ENCODE peak calls at places on chromosomes 5 and 9, in four cellular contexts. N is HL-60, X is HFF-Myc, P is RWPE1. M is an unnamed sample.

GRCh38 chr9:35051069-35051967 is 21.1 kb downstream of the VCP start:
- DNase-seq in N (no peak), X (no peak), P (peak; percentile 58), M (no peak)

GRCh38 chr5:65062684-65063083 is 294.0 kb downstream of the CWC27 start:
- DNase-seq in P (peak; percentile 95), X (peak; percentile 31), N (no peak), M (no peak)

GRCh38 chr9:125758986-125759811 is 12.0 kb downstream of the PBX3 start:
- DNase-seq in X (no peak), N (peak; percentile 59), P (no peak), M (peak; percentile 81)

GRCh38 chr9:76898786-76899185 is 7.1 kb downstream of the PRUNE2 start:
- DNase-seq in N (no peak), X (no peak), P (no peak), M (no peak)

GRCh38 chr5:1748271-1748670 is 51.4 kb downstream of the MRPL36 start:
- DNase-seq in P (no peak), X (no peak), N (no peak), M (no peak)

GRCh38 chr5:145903113-145903512 is 30.3 kb upstream of the GRXCR2 start:
- DNase-seq in N (no peak), P (no peak), X (no peak), M (no peak)

GRCh38 chr5:53368516-53368915 is 111.9 kb upstream of the FST start:
- DNase-seq in N (no peak), X (peak; percentile 73), P (no peak), M (no peak)

GRCh38 chr9:25990376-25990775 is 312.1 kb upstream of the TUSC1 start:
- DNase-seq in X (no peak), P (no peak), N (no peak), M (no peak)

GRCh38 chr5:176844706-176845391 is 34.5 kb downstream of the UNC5A start:
- DNase-seq in N (no peak), X (no peak), P (peak; percentile 85), M (no peak)

GRCh38 chr9:105661011-105661410 is 1.2 kb upstream of the TAL2 start:
- DNase-seq in P (no peak), N (no peak), X (no peak), M (no peak)

GRCh38 chr5:154523704-154524103 is 45.7 kb upstream of the HAND1 start:
- DNase-seq in X (no peak), P (peak; percentile 63), N (no peak), M (no peak)

DNA sequence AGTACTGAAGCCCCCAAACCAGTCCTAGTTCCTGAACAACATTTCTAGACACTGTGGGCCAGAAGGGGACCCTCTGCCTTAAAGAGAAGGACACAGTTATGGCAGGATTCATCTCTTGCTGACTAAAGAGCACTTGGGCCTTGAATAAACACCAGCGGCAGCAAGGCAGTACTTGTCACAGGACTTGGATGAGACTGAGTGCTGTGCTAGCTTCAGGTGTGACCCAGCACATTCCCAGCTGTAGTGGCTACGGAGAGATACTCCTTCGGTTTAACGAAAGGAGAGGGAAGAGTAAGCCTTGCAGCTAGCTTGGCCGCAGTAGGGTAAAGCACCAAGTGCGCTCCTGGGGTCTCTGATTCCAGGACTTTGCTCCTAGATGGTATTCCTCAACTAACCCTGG is 10.9 kb upstream of the STX17 start:
- DNase-seq in N (no peak), X (no peak), P (no peak), M (no peak)
- TF ChIP-seq CTCF in N (no peak), X (no peak), P (no peak), M (no peak)

GRCh38 chr5:60888359-60889061 is 44.4 kb upstream of the ELOVL7 start:
- DNase-seq in P (no peak), X (no peak), N (no peak), M (no peak)

GRCh38 chr5:60886158-60886557 is 42.1 kb upstream of the ELOVL7 start:
- DNase-seq in N (no peak), P (no peak), X (no peak), M (no peak)

GRCh38 chr5:60887096-60887495 is 43.0 kb upstream of the ELOVL7 start:
- DNase-seq in P (no peak), X (no peak), N (no peak), M (no peak)

DNA sequence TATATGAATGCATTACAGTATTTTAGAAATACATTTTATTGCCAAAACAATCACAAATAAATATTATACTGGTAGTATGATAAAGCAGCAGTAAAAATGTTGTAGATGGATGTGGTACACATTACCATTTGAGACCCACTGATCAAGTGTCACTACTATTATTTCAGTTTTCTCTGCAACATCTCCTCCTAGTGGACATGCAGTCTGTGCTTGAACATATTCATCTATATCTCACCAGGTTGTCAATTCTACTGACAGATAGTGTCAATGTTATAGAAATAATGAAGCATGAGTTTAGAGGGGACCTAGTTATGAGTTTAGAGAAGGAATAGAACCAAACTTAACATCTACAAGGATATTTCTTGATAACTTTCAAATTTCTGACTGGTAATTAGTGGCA is 39.2 kb upstream of the ELOVL7 start:
- DNase-seq in P (peak; percentile 10), X (no peak), N (no peak), M (no peak)
- TF ChIP-seq CTCF in P (peak; percentile 33), X (no peak), N (no peak), M (no peak)

DNA sequence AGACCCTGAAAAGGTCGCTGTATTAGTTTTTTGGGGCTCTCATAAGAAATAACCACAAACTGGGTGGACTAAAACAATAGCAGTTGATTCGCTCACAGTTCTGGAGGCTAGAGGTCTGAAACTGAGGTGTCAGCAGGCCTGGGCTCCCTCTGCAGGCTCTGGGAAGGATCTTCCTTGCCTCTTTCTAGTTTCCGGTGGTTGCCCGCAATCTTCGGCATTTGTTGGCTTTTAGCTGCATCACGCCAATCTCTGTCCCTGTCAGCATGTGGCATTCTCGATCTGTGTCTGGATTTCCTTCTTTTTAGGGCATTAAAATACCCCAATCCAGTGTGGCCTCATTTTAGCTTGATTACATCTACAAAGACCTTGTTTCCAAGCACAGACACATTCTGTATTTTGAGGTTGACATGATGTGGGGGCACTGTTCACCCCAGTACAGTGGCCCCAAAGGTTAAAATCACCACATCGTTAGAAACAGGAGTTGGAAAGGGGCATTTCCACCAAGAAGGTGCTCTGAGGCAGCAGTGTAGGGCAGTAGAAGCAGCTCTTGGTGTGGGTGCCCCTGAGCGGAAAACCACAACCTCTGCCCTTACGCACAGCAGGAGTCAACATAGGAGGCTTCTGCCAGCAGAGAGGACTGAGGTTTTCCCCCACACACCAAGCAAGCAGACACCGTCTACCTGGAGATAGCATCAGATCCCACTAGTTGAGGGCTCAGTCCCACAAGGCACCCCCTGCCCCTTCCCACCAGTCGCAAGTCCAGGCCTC is 13.5 kb downstream of the ZNF79 start:
- DNase-seq in N (no peak), P (no peak), X (no peak), M (no peak)
- TF ChIP-seq CTCF in N (no peak), P (no peak), X (no peak), M (no peak)

DNA sequence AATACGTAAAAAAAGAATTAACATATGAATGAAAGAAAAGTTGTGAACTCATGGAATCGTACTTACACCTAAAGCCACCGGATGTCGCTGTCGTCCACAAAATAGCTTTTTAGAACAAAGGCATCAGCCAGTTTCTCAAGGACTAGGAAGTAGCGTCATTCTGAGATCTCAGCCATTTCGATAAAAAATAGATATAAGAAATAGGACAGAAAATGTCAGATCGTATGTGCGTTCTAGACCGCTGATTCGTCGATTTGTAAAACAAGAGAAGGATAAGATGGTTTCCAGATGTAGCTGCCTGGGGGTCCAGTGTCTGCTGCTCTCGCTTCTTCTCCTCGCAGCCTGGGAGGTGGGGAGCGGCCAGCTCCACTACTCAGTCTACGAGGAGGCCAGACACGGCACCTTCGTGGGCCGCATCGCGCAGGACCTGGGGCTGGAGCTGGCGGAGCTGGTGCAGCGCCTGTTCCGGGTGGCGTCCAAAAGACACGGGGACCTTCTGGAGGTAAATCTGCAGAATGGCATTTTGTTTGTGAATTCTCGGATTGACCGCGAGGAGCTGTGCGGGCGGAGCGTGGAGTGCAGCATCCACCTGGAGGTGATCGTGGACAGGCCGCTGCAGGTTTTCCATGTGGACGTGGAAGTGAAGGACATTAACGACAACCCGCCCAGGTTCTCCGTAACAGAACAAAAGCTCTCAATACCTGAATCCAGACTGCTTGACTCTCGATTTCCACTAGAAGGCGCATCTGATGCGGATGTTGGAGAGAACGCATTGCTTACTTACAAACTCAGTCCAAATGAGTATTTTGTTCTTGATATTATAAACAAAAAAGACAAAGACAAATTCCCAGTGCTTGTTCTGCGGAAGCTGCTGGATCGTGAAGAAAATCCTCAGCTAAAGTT is at the start of gene PCDHA10:
- DNase-seq in N (no peak), P (no peak), X (no peak), M (no peak)
- TF ChIP-seq CTCF in N (no peak), P (no peak), X (no peak), M (no peak)

GRCh38 chr5:94562327-94562971 is 56.0 kb downstream of the KIAA0825 start:
- DNase-seq in X (no peak), N (no peak), P (peak; percentile 12), M (no peak)

GRCh38 chr5:94564812-94565211 is 53.6 kb downstream of the KIAA0825 start:
- DNase-seq in X (no peak), N (no peak), P (no peak), M (no peak)
- TF ChIP-seq CTCF in X (no peak), N (no peak), P (no peak), M (no peak)

DNA sequence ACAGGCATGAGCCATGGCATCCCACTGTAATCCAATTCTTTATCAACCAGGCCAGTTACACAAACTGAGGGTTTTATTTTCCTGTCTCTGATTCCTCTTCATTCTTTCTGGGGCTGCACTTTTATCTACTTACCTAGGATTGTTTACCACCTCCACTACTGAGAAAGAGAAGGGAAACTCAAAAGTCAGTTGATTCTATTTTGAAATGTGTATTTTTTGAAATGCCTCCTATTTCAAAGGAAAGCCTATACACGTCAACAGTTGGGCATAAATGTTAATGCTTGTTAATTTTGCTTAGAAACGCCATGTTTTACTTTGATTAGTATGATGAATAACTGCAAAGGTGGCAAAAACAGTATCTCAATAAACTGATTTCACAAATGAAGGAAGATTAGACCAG is 92.5 kb downstream of the MLLT3 start:
- DNase-seq in N (no peak), P (no peak), X (no peak), M (no peak)
- TF ChIP-seq CTCF in N (no peak), P (no peak), X (no peak), M (no peak)

GRCh38 chr9:109453210-109453842 is 44.8 kb downstream of the PTPN3 start:
- DNase-seq in N (no peak), X (no peak), P (peak; percentile 95), M (no peak)

GRCh38 chr9:109450346-109450745 is 47.8 kb downstream of the PTPN3 start:
- DNase-seq in P (no peak), N (no peak), X (no peak), M (no peak)

GRCh38 chr9:109449036-109449798 is 48.9 kb downstream of the PTPN3 start:
- DNase-seq in N (no peak), X (no peak), P (peak; percentile 86), M (no peak)

GRCh38 chr9:109452761-109453160 is 45.3 kb downstream of the PTPN3 start:
- DNase-seq in N (no peak), X (no peak), P (peak; percentile 79), M (no peak)

DNA sequence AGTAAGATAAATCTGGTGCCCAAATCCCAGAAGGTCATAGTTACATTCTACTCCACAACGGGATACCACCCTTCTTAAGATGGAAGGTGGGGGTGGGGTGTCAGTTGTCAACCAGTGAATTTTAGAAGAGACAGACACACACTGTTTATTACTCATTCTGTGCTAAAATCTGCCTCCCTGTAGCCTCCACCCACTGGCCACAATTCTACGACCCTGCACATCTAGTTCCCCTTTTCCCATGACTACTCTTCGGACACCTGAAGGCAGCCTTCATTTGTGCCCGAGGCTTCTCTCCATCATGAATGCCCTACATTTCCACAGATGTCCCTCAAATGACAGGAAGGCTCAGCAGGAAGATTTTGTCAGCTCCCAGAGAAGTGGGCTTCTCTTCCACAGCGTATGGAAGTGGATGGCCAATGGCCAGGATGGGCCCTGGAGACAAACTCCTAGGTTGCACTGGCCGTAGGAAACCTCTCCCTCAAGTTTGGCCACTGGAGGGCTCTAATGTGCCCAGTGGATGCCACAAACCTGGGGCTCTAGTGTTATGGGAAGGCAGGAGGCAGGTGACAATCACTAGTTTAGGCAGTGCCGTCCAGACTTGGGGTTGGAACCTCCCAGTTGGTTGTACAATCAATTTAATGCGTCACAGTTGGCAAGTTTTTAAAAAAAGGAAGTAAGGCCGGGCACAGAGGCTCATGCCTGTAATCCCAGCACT is 46.6 kb downstream of the PTPN3 start:
- DNase-seq in N (no peak), X (no peak), P (no peak), M (no peak)
- TF ChIP-seq CTCF in N (no peak), X (no peak), P (no peak), M (no peak)